ENCODE peak calls at places on chromosome 1, in nine cellular contexts. H is T-helper 1 cell, Y is EL, X is GM23338, A is activated T-cell treated with anti-CD3 and anti-CD28 coated beads for 1 hour, Q is H4, K is kidney glomerular epithelial cell, S is GM10248, T is T-helper 2 cell. F is an unnamed sample.

GRCh38 chr1:98217601-98218000 is 296.8 kb upstream of the DPYD start:
- DNase-seq in S (no peak), T (no peak), X (no peak), K (no peak), H (no peak), Q (no peak), A (no peak), Y (no peak), F (no peak)

GRCh38 chr1:184399192-184399847 is 12.5 kb downstream of the C1orf21 start:
- DNase-seq in Y (no peak), K (no peak), X (peak; percentile 46), H (no peak), S (no peak), A (no peak), Q (no peak), T (no peak), F (peak; percentile 19)

GRCh38 chr1:82565546-82565945 is 764.8 kb downstream of the ADGRL2 start:
- DNase-seq in Q (peak; percentile 26), Y (peak; percentile 73), S (no peak), H (no peak), X (no peak), T (no peak), K (peak; percentile 94), A (no peak), F (no peak)

GRCh38 chr1:147515046-147515869 is 26.0 kb upstream of the BCL9 start:
- DNase-seq in T (no peak), H (no peak), S (no peak), K (peak; percentile 81), X (peak; percentile 74), A (no peak), Q (peak; percentile 86), Y (no peak), F (no peak)

GRCh38 chr1:223810586-223810985 is 35.2 kb downstream of the TP53BP2 start:
- DNase-seq in Y (no peak), A (no peak), S (no peak), X (no peak), H (no peak), T (no peak), Q (no peak), K (peak; percentile 60), F (no peak)

GRCh38 chr1:92291372-92291999 is 7.3 kb downstream of the GLMN start:
- DNase-seq in S (no peak), H (no peak), A (no peak), Y (peak; percentile 59), Q (peak; percentile 29), X (peak; percentile 79), K (peak; percentile 25), T (no peak), F (peak; percentile 78)

GRCh38 chr1:43554444-43554992 is 23.8 kb downstream of the PTPRF start:
- DNase-seq in X (peak; percentile 86), S (peak; percentile 52), A (no peak), Q (peak; percentile 64), H (no peak), T (no peak), Y (peak; percentile 41), K (peak; percentile 21), F (peak; percentile 51)

GRCh38 chr1:166952002-166952746 is 23.2 kb downstream of the ILDR2 start:
- DNase-seq in Q (peak; percentile 61), A (no peak), H (no peak), T (no peak), Y (peak; percentile 74), X (peak; percentile 69), S (no peak), K (peak; percentile 57), F (no peak)

GRCh38 chr1:8337776-8338525 is 20.0 kb downstream of the SLC45A1 start:
- DNase-seq in Y (no peak), A (no peak), T (no peak), X (no peak), S (no peak), K (no peak), H (no peak), Q (no peak), F (no peak)

GRCh38 chr1:103514920-103515503 is 10.5 kb upstream of the RNPC3 start:
- DNase-seq in A (no peak), X (peak; percentile 60), Y (peak; percentile 63), H (no peak), S (peak; percentile 16), T (no peak), Q (peak; percentile 49), K (peak; percentile 25), F (peak; percentile 49)

GRCh38 chr1:203216274-203217138 is 13.0 kb downstream of the CHIT1 start:
- DNase-seq in X (peak; percentile 91), Q (peak; percentile 50), K (peak; percentile 78), A (peak; percentile 28), T (peak; percentile 16), H (no peak), Y (peak; percentile 58), S (peak; percentile 77), F (peak; percentile 94)

GRCh38 chr1:72009756-72010441 is 272.4 kb downstream of the NEGR1 start:
- DNase-seq in H (no peak), K (no peak), S (no peak), Y (no peak), T (no peak), Q (no peak), A (no peak), X (peak; percentile 9), F (peak; percentile 44)

GRCh38 chr1:110617116-110617515 is 11.0 kb upstream of the KCNA2 start:
- DNase-seq in X (no peak), Q (no peak), K (no peak), S (no peak), Y (no peak), A (no peak), T (no peak), H (no peak), F (no peak)

GRCh38 chr1:228964178-228964819 is 229.0 kb downstream of the RHOU start:
- DNase-seq in Q (peak; percentile 74), Y (peak; percentile 87), H (no peak), X (no peak), A (no peak), T (no peak), K (peak; percentile 81), S (no peak), F (no peak)

GRCh38 chr1:212401838-212402582 is 12.7 kb downstream of the PACC1 start:
- DNase-seq in H (no peak), S (no peak), Y (peak; percentile 71), K (peak; percentile 8), Q (no peak), A (no peak), T (no peak), X (no peak), F (no peak)

GRCh38 chr1:167328762-167329483 is 108.2 kb downstream of the POU2F1 start:
- DNase-seq in K (no peak), A (no peak), X (peak; percentile 56), S (peak; percentile 42), H (no peak), T (no peak), Y (no peak), Q (no peak), F (peak; percentile 97)

GRCh38 chr1:157117527-157118057 is 18.0 kb upstream of the ETV3L start:
- DNase-seq in X (no peak), Q (no peak), Y (no peak), K (no peak), A (no peak), S (peak; percentile 70), H (no peak), T (no peak), F (no peak)

GRCh38 chr1:197696372-197696771 is 78.9 kb downstream of the DENND1B start:
- DNase-seq in T (no peak), X (no peak), Y (peak; percentile 52), Q (peak; percentile 15), A (no peak), K (no peak), H (no peak), S (no peak), F (no peak)

GRCh38 chr1:22747021-22747734 is 36.5 kb downstream of the EPHB2 start:
- DNase-seq in A (no peak), K (peak; percentile 75), S (no peak), T (no peak), Q (peak; percentile 81), X (no peak), Y (peak; percentile 90), H (no peak), F (no peak)

GRCh38 chr1:95407864-95408291 is 173.9 kb downstream of the RWDD3 start:
- DNase-seq in S (no peak), K (no peak), Y (no peak), X (peak; percentile 81), H (no peak), A (no peak), T (no peak), Q (no peak), F (peak; percentile 91)

GRCh38 chr1:38153426-38154088 is 107.0 kb upstream of the POU3F1 start:
- DNase-seq in Y (no peak), X (peak; percentile 53), Q (no peak), K (no peak), H (no peak), T (no peak), S (no peak), A (no peak), F (peak; percentile 90)

GRCh38 chr1:173411835-173412742 is 65.0 kb upstream of the PRDX6 start:
- DNase-seq in K (no peak), Q (peak; percentile 53), X (no peak), H (no peak), Y (peak; percentile 89), S (no peak), A (no peak), T (no peak), F (no peak)

GRCh38 chr1:113768916-113769598 is 9.8 kb upstream of the PHTF1 start:
- DNase-seq in X (peak; percentile 17), Q (no peak), A (no peak), H (no peak), K (no peak), S (no peak), T (no peak), Y (no peak), F (peak; percentile 74)

GRCh38 chr1:195717651-195718050 is 890.6 kb downstream of the KCNT2 start:
- DNase-seq in H (no peak), A (no peak), Q (peak; percentile 42), S (no peak), Y (peak; percentile 42), K (no peak), T (no peak), X (peak; percentile 51), F (peak; percentile 20)

GRCh38 chr1:217333939-217334338 is 297.0 kb downstream of the GPATCH2 start:
- DNase-seq in K (no peak), T (no peak), Q (no peak), X (peak; percentile 84), Y (peak; percentile 39), A (no peak), H (no peak), S (peak; percentile 40), F (peak; percentile 90)

GRCh38 chr1:181485276-181486097 is 2.2 kb downstream of the CACNA1E start:
- DNase-seq in X (peak; percentile 81), Q (no peak), Y (no peak), T (no peak), A (no peak), K (no peak), S (peak; percentile 79), H (no peak), F (peak; percentile 48)

GRCh38 chr1:92488832-92489231 is 2.1 kb upstream of the GFI1 start:
- DNase-seq in K (no peak), S (no peak), Y (no peak), A (no peak), T (no peak), H (no peak), Q (no peak), X (no peak), F (no peak)

GRCh38 chr1:155085504-155086181 is 7.0 kb downstream of the EFNA3 start:
- DNase-seq in Y (peak; percentile 64), X (peak; percentile 77), H (peak; percentile 71), S (peak; percentile 63), Q (peak; percentile 55), T (peak; percentile 68), K (peak; percentile 11), A (peak; percentile 66), F (peak; percentile 75)

GRCh38 chr1:83632906-83633305 is 366.0 kb downstream of the TTLL7 start:
- DNase-seq in H (no peak), S (no peak), X (no peak), Q (no peak), A (no peak), T (no peak), Y (no peak), K (no peak), F (no peak)

GRCh38 chr1:30040081-30041019 is 683.0 kb downstream of the MATN1 start:
- DNase-seq in K (no peak), H (no peak), X (no peak), A (no peak), S (peak; percentile 3), Y (no peak), T (no peak), Q (no peak), F (no peak)

GRCh38 chr1:3553166-3553939 is 58.0 kb downstream of the MEGF6 start:
- DNase-seq in X (no peak), S (no peak), A (no peak), K (no peak), T (no peak), Y (peak; percentile 60), H (no peak), Q (no peak), F (no peak)